ENCODE peak calls at places on chromosomes 11 and 22, in eight cellular contexts. V, F, C, X, I, D, G and Z are unnamed samples. For H3K36me3 and H3K4me1, the result is how much of the 10 kb centered on the place peaks cover.

GRCh38 chr11:18696638-18697225 is 1.8 kb upstream of the TMEM86A start:
- DNase-seq in G (peak), X (peak), D (no peak), C (no peak), F (no peak), V (no peak), I (no peak), Z (no peak)

GRCh38 chr11:35303596-35304392 is 115.6 kb downstream of the SLC1A2 start:
- DNase-seq in F (no peak), C (no peak), V (no peak), I (no peak), G (peak), X (peak), D (no peak), Z (no peak)

GRCh38 chr11:11774928-11775327 is 66.8 kb upstream of the USP47 start:
- DNase-seq in C (no peak), G (no peak), V (no peak), D (no peak), F (no peak), X (no peak), I (no peak), Z (no peak)

GRCh38 chr11:126359431-126360048 is 4.1 kb downstream of the ST3GAL4 start:
- DNase-seq in I (peak), G (no peak), C (no peak), V (no peak), D (no peak), F (no peak), X (peak), Z (no peak)

GRCh38 chr11:121466063-121466794 is 13.5 kb upstream of the SORL1-AS1 start:
- DNase-seq in I (peak), X (peak), C (peak), D (peak), G (peak), F (no peak), V (no peak), Z (peak)

GRCh38 chr22:35568751-35569725 is 28.4 kb downstream of the RASD2 start:
- DNase-seq in D (no peak), G (peak), I (no peak), F (no peak), V (no peak), C (no peak), X (peak), Z (no peak)

GRCh38 chr11:824292-824880 is 3.3 kb upstream of the CRACR2B start:
- DNase-seq in D (no peak), V (no peak), X (no peak), I (no peak), F (no peak), G (no peak), C (no peak), Z (no peak)

GRCh38 chr22:48945621-48946458 is 881.8 kb downstream of the BRD1 start:
- DNase-seq in D (no peak), I (no peak), G (no peak), F (no peak), V (no peak), C (no peak), X (no peak), Z (no peak)

GRCh38 chr22:41285441-41285819 is 557 bp downstream of the RANGAP1 start:
- DNase-seq in C (peak), V (peak), D (peak), F (peak), I (peak), G (peak), X (peak), Z (peak)

GRCh38 chr11:125494987-125495725 is 909 bp downstream of the FEZ1 start:
- DNase-seq in D (peak), F (peak), V (no peak), C (no peak), I (peak), X (peak), G (no peak), Z (no peak)

GRCh38 chr11:46003647-46004046 is 81.2 kb downstream of the LARGE2 start:
- DNase-seq in I (no peak), G (peak), X (peak), V (no peak), F (no peak), C (no peak), D (peak), Z (no peak)

GRCh38 chr11:56103210-56103737 is at the start of gene OR8H2:
- DNase-seq in V (no peak), G (no peak), I (no peak), C (no peak), D (no peak), X (no peak), F (no peak), Z (no peak)

GRCh38 chr22:48106215-48106614 is 1343.8 kb downstream of the TBC1D22A start:
- DNase-seq in C (no peak), X (no peak), D (no peak), G (no peak), I (no peak), F (no peak), V (no peak), Z (no peak)

DNA sequence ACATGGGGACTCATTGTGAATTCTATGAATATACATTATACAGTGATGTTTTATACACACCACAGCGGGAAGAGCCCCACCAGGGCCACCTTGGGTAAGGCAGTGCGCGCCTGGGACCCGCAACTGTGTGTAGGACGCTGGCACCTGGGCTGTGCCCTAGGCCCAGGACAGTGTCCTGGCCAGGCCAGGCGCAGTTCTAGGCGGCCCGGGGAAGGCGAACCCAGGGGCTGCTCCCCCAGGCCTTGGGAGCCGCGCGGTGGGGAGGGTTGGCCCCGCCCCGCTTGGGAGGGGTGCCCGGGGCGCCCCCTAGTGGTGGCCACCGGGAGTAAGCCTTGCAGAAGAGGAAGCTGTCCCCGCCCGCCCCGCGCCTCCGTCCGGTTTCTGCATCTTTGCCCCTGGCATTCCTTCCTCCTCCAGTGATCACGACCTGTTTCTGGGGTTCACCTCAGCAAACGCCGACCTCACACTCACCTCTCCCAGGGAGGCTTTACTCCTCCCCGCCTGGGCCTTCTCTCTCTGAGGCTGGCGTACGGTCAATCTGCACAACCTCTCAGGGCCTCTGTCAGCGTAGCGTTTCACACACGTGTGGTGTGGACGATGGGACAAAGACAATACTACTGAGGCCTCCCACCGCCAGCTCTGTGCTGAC is 9.5 kb upstream of the EHD1 start:
- DNase-seq in F (peak), C (peak), D (peak), X (peak), G (peak), I (peak), V (peak), Z (peak)
- TF ChIP-seq EZH2 in F (no peak), C (no peak), D (no peak), X (no peak), G (no peak), I (no peak), V (no peak), Z (no peak)

DNA sequence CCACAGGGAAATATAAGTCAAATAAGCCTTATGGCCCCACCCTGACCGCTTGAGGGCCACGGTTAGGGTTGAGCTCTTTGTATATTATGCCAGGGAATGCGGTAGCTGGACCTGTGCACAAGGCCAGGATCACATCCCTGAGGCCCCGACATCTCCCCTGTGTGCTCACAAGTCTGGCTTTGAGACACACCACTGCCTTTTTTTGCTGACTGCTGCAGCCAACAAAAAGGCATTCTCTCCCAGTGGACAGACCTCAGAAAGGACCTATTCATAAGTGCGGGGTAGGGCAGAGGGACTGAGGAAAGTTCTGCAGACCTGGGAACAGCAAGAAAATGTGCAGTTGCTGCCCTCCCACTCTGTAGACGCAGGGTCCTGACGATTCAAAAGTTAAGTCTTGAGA is 3.4 kb upstream of the SIDT2 start:
- DNase-seq in G (no peak), F (no peak), V (no peak), C (no peak), X (no peak), I (no peak), D (no peak), Z (no peak)
- H3K36me3 ChIP-seq in G (under half), F (under half), V (under half), C (under half), X (under half), I (under half), D (under half), Z (under half)

GRCh38 chr11:3164138-3164539 is 971 bp downstream of the OSBPL5 start:
- DNase-seq in D (no peak), X (no peak), I (no peak), V (no peak), G (no peak), C (no peak), F (no peak), Z (peak)
- H3K4me1 ChIP-seq in D (under half), X (under half), I (under half), V (under half), G (under half), C (under half), F (under half), Z (half or more)

DNA sequence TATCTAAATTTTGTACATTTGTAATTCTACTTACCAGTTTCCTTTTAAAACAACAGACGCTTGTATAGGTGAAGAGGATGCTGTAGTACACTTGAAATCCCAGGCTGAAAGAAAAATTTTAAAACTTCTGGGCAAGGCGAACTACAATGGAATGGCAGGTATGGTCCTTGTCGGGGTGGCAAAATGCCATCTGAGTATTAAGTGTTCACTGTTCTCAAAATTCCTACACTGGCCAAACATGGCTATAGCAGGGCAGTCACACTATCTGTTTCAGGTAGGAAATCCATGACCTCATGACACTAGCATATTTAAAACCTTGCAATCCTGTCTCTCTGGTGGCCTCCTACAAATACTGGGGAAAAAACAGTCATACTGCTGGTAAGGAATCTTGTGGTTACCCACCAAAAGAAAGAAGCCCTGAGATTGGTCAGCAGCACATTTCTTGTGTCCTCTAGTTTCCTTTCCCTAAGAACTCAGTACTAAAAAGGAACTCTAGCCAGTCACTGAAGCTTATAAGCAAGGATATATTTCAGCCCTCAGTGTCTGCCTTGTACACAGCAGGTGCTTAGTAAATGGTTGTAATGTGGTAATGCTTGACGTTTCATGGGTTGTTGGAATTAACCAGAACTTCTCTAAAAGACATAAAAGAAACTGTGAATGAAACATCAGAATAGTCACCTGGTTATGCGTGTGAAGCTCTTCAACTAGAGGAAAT is 5.2 kb upstream of the ZC3H12C start:
- DNase-seq in X (peak), I (no peak), C (no peak), V (no peak), D (no peak), F (no peak), G (no peak), Z (no peak)
- TF ChIP-seq EZH2 in X (no peak), I (no peak), C (no peak), V (no peak), D (no peak), F (no peak), G (no peak), Z (no peak)

GRCh38 chr22:24164243-24164642 is 17.0 kb upstream of the SUSD2 start:
- DNase-seq in V (no peak), C (no peak), F (no peak), X (no peak), D (no peak), I (no peak), G (no peak), Z (no peak)

GRCh38 chr22:24165673-24166072 is 15.6 kb upstream of the SUSD2 start:
- DNase-seq in G (peak), F (no peak), V (no peak), D (no peak), I (no peak), C (no peak), X (peak), Z (no peak)

GRCh38 chr22:24164823-24165379 is 16.4 kb upstream of the SUSD2 start:
- DNase-seq in D (no peak), C (no peak), G (no peak), V (no peak), F (no peak), X (no peak), I (no peak), Z (no peak)

GRCh38 chr22:24169439-24170058 is 11.7 kb upstream of the SUSD2 start:
- DNase-seq in I (no peak), G (no peak), D (no peak), C (no peak), X (no peak), V (no peak), F (no peak), Z (no peak)

DNA sequence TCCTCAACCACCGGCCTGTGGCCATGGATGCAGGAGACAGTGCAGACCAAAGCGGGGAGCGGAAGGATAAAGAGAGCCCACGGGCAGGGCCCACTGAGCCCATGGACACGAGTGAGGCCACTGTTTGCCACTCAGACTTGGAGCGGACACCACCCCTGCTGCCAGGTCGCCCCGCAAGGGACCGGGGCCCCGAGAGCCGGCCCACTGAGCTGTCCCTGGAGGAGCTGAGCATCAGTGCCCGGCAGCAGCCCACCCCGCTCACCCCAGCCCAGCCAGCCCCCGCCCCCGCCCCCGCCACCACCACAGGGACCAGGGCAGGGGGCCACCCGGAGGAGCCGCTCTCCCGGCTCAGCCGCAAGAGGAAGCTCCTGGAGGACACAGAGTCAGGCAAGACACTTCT is 14.5 kb upstream of the SUSD2 start:
- DNase-seq in V (no peak), G (no peak), D (no peak), F (no peak), X (no peak), I (no peak), C (no peak), Z (no peak)
- H3K36me3 ChIP-seq in V (under half), G (under half), D (under half), F (under half), X (under half), I (under half), C (under half), Z (half or more)

DNA sequence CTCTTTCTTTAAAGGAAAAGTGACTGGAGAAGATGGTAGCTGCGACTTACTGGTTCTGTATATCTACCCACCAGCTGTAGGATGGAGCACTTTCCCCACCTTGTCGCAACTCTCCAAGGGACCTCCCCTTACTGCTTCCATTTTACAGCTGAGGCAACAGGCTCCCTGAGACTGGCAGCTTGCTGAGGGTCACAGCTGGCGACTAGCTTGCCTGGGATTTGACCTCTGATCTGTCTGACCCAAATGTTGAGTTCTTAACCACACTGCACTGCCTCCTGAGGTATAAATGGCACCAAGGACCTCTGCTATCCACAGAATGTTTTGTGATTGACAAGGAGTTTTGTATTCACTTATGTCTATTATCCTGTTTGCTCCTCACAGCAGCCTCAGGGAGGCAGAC is 115.0 kb upstream of the NNMT start:
- DNase-seq in F (no peak), C (no peak), D (no peak), V (no peak), G (no peak), I (no peak), X (no peak), Z (no peak)
- H3K4me1 ChIP-seq in F (under half), C (under half), D (under half), V (under half), G (under half), I (under half), X (under half), Z (under half)

GRCh38 chr22:32803020-32803758 is 1.7 kb downstream of the TIMP3 start:
- DNase-seq in X (peak), C (no peak), I (no peak), F (no peak), D (no peak), G (no peak), V (no peak), Z (no peak)

GRCh38 chr22:32802291-32802826 is 854 bp downstream of the TIMP3 start:
- DNase-seq in I (no peak), D (no peak), G (no peak), C (no peak), X (peak), F (no peak), V (no peak), Z (no peak)

GRCh38 chr22:32801001-32801435 is 487 bp upstream of the TIMP3 start:
- DNase-seq in F (no peak), D (no peak), X (no peak), I (no peak), V (no peak), G (no peak), C (no peak), Z (no peak)

GRCh38 chr22:32800158-32800557 is 1.3 kb upstream of the TIMP3 start:
- DNase-seq in X (no peak), D (no peak), V (no peak), I (no peak), F (no peak), C (no peak), G (no peak), Z (no peak)

DNA sequence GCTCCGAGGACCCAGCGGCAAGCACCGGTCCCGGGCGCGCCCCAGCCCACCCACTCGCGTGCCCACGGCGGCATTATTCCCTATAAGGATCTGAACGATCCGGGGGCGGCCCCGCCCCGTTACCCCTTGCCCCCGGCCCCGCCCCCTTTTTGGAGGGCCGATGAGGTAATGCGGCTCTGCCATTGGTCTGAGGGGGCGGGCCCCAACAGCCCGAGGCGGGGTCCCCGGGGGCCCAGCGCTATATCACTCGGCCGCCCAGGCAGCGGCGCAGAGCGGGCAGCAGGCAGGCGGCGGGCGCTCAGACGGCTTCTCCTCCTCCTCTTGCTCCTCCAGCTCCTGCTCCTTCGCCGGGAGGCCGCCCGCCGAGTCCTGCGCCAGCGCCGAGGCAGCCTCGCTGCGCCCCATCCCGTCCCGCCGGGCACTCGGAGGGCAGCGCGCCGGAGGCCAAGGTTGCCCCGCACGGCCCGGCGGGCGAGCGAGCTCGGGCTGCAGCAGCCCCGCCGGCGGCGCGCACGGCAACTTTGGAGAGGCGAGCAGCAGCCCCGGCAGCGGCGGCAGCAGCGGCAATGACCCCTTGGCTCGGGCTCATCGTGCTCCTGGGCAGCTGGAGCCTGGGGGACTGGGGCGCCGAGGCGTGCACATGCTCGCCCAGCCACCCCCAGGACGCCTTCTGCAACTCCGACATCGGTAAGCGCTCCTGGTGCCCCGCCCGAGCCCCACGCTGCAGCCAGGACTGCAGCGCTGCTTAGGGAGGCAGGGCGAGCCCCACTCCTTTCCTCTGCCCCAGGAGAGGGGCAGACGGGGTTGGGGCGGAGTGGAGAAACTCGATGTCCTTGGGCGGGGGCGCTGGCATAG is at the start of gene TIMP3:
- DNase-seq in C (no peak), X (peak), I (peak), G (no peak), V (no peak), D (peak), F (no peak), Z (no peak)
- TF ChIP-seq EZH2 in C (no peak), X (no peak), I (no peak), G (no peak), V (no peak), D (no peak), F (peak), Z (no peak)

GRCh38 chr11:7381937-7382336 is 103.4 kb upstream of the OLFML1 start:
- DNase-seq in I (no peak), F (no peak), V (no peak), X (no peak), C (no peak), G (no peak), D (no peak), Z (no peak)
- H3K36me3 ChIP-seq in I (under half), F (under half), V (under half), X (under half), C (under half), G (under half), D (under half), Z (under half)

DNA sequence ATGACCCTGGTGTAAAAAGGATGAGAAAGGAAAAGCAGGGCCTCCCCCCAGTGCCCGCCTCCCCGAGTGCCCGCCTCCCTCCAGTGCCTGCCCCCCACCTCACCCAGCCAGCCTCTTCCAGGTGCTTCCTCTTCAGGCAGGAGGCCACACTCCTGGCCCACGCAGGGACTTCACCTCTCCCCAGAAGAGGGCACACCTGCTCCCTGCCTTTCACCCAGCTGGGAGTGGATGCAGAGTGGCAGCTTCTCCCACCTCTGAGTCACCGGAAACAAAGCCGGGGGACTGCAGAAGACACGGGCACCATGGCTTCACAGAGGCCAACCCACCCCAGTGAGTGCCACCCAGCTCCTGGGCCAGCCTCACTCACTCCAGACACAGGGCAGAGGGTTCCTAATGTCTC is 16.1 kb downstream of the CPT1A start:
- DNase-seq in F (peak), X (no peak), G (peak), V (peak), I (no peak), D (peak), C (peak), Z (peak)
- H3K4me1 ChIP-seq in F (under half), X (under half), G (under half), V (under half), I (under half), D (under half), C (under half), Z (under half)